ENCODE peak calls at places on chromosomes 3 and 15, in seven cellular contexts. M is AG08396, U is mucosa of gallbladder, Z is GM23248, W is cardiac muscle cell, G is left lobe of liver, V is fibroblast of gingiva. R is an unnamed sample.

GRCh38 chr3:4493931-4494806 is 1.0 kb downstream of the ITPR1 start:
- DNase-seq in W (peak; percentile 27), U (no peak), V (peak; percentile 9), M (peak; percentile 31), G (no peak), Z (peak; percentile 59), R (no peak)

GRCh38 chr3:50417637-50418033 is 58.3 kb upstream of the TMEM115 start:
- DNase-seq in G (no peak), Z (no peak), M (no peak), V (no peak), W (no peak), U (no peak), R (no peak)

GRCh38 chr3:31288641-31289100 is 244.1 kb upstream of the STT3B start:
- DNase-seq in V (no peak), W (no peak), G (no peak), Z (peak; percentile 49), M (peak; percentile 25), U (peak; percentile 52), R (no peak)

GRCh38 chr15:49645937-49646336 is 25.1 kb downstream of the DTWD1 start:
- DNase-seq in W (no peak), M (peak; percentile 31), Z (peak; percentile 84), V (peak; percentile 47), G (no peak), U (peak; percentile 85), R (no peak)

GRCh38 chr3:125261031-125261430 is 48.5 kb upstream of the SLC12A8 start:
- DNase-seq in G (no peak), U (no peak), W (no peak), Z (no peak), M (no peak), V (no peak), R (no peak)

GRCh38 chr15:98826658-98827057 is 178.3 kb downstream of the IGF1R start:
- DNase-seq in G (no peak), Z (no peak), M (no peak), V (no peak), U (no peak), W (no peak), R (no peak)

GRCh38 chr15:83108266-83109219 is 1.1 kb downstream of the TM6SF1 start:
- DNase-seq in W (no peak), V (no peak), M (no peak), Z (peak; percentile 15), U (peak; percentile 56), G (peak; percentile 52), R (no peak)

GRCh38 chr3:192514754-192515660 is 212.3 kb downstream of the FGF12 start:
- DNase-seq in Z (peak; percentile 3), G (no peak), U (peak; percentile 14), M (peak; percentile 4), W (peak; percentile 72), V (no peak), R (peak; percentile 65)

GRCh38 chr3:114635878-114636277 is 342.1 kb downstream of the TIGIT start:
- DNase-seq in U (no peak), G (no peak), Z (no peak), W (no peak), M (no peak), V (no peak), R (no peak)

GRCh38 chr3:170372190-170372879 is 14.8 kb downstream of the SKIL start:
- DNase-seq in U (no peak), W (no peak), V (peak; percentile 73), G (no peak), M (no peak), Z (no peak), R (no peak)

GRCh38 chr3:44198265-44198956 is 43.3 kb upstream of the TOPAZ1 start:
- DNase-seq in W (peak; percentile 88), G (peak; percentile 65), Z (peak; percentile 84), U (peak; percentile 78), V (peak; percentile 44), M (peak; percentile 72), R (peak; percentile 78)

GRCh38 chr15:45544266-45545023 is 21.9 kb upstream of the SLC30A4 start:
- DNase-seq in M (no peak), W (no peak), V (no peak), G (no peak), U (no peak), Z (no peak), R (no peak)

GRCh38 chr15:74040115-74040850 is 42.1 kb downstream of the GOLGA6A start:
- DNase-seq in Z (peak; percentile 98), V (peak; percentile 97), W (no peak), U (peak; percentile 64), M (peak; percentile 90), G (no peak), R (no peak)

GRCh38 chr3:185727873-185728272 is 97.0 kb downstream of the IGF2BP2 start:
- DNase-seq in W (no peak), V (no peak), M (no peak), G (no peak), Z (no peak), U (no peak), R (no peak)

GRCh38 chr3:38738630-38739395 is 77.2 kb downstream of the SCN10A start:
- DNase-seq in G (no peak), W (peak; percentile 63), Z (peak; percentile 62), V (no peak), M (peak; percentile 51), U (peak; percentile 27), R (no peak)

GRCh38 chr3:32903953-32904352 is 47.5 kb upstream of the CCR4 start:
- DNase-seq in Z (no peak), U (no peak), M (no peak), V (no peak), G (no peak), W (no peak), R (no peak)

GRCh38 chr15:85024509-85025336 is 43.1 kb downstream of the PDE8A start:
- DNase-seq in V (peak; percentile 32), G (no peak), U (no peak), Z (peak; percentile 92), W (no peak), M (peak; percentile 18), R (no peak)

GRCh38 chr3:140635276-140635675 is 42.6 kb upstream of the TRIM42 start:
- DNase-seq in G (no peak), U (no peak), Z (no peak), W (no peak), M (no peak), V (no peak), R (no peak)

GRCh38 chr3:194633349-194634004 is at the start of gene TMEM44:
- DNase-seq in W (peak; percentile 91), V (peak; percentile 82), M (peak; percentile 94), U (peak; percentile 74), Z (peak; percentile 90), G (peak; percentile 70), R (peak; percentile 55)

GRCh38 chr15:100284701-100285100 is 57.1 kb downstream of the ADAMTS17 start:
- DNase-seq in Z (no peak), M (no peak), V (no peak), G (peak; percentile 91), U (peak; percentile 27), W (no peak), R (no peak)

GRCh38 chr15:40841741-40842140 is 2.1 kb upstream of the SPINT1 start:
- DNase-seq in M (no peak), W (peak; percentile 82), Z (no peak), G (no peak), V (no peak), U (no peak), R (no peak)

GRCh38 chr15:75731248-75732100 is 18.8 kb upstream of the CSPG4 start:
- DNase-seq in Z (no peak), U (no peak), G (no peak), M (no peak), W (no peak), V (peak; percentile 41), R (no peak)

GRCh38 chr3:127822836-127823589 is 698 bp upstream of the MGLL start:
- DNase-seq in Z (peak; percentile 65), U (peak; percentile 41), W (peak; percentile 47), M (peak; percentile 75), V (peak; percentile 47), G (peak; percentile 80), R (no peak)